ENCODE peak calls at places on chromosome 17, in five cellular contexts. One of them, this sample, is unnamed.

GRCh38 chr17:81832608-81833159 is 407 bp downstream of the MCRIP1 start:
- DNase-seq in naive thymus-derived CD4-positive, alpha-beta T cell: peak; percentile 31
- DNase-seq in mesendoderm: no peak
- DNase-seq in pancreas: no peak
- DNase-seq in heart right ventricle: no peak
- DNase-seq in this sample: no peak

GRCh38 chr17:16486373-16487250 is 5.4 kb downstream of the LRRC75A start:
- DNase-seq in naive thymus-derived CD4-positive, alpha-beta T cell: no peak
- DNase-seq in mesendoderm: peak; percentile 57
- DNase-seq in pancreas: peak; percentile 81
- DNase-seq in heart right ventricle: peak; percentile 75
- DNase-seq in this sample: peak; percentile 97

GRCh38 chr17:75875940-75876189 is 2.5 kb downstream of the TRIM47 start:
- DNase-seq in naive thymus-derived CD4-positive, alpha-beta T cell: no peak
- DNase-seq in mesendoderm: no peak
- DNase-seq in pancreas: no peak
- DNase-seq in heart right ventricle: peak; percentile 49
- DNase-seq in this sample: peak; percentile 70

GRCh38 chr17:9768381-9768934 is 22.9 kb downstream of the DHRS7C start:
- DNase-seq in naive thymus-derived CD4-positive, alpha-beta T cell: peak; percentile 13
- DNase-seq in mesendoderm: peak; percentile 61
- DNase-seq in pancreas: no peak
- DNase-seq in heart right ventricle: no peak
- DNase-seq in this sample: no peak

GRCh38 chr17:31251075-31251474 is 46.0 kb downstream of the OMG start:
- DNase-seq in naive thymus-derived CD4-positive, alpha-beta T cell: no peak
- DNase-seq in mesendoderm: peak; percentile 8
- DNase-seq in pancreas: no peak
- DNase-seq in heart right ventricle: no peak
- DNase-seq in this sample: no peak

GRCh38 chr17:13086142-13086769 is 68.4 kb upstream of the ELAC2 start:
- DNase-seq in naive thymus-derived CD4-positive, alpha-beta T cell: no peak
- DNase-seq in mesendoderm: no peak
- DNase-seq in pancreas: no peak
- DNase-seq in heart right ventricle: no peak
- DNase-seq in this sample: no peak

GRCh38 chr17:82831818-82832200 is 8.0 kb downstream of the ZNF750 start:
- DNase-seq in naive thymus-derived CD4-positive, alpha-beta T cell: no peak
- DNase-seq in mesendoderm: no peak
- DNase-seq in pancreas: no peak
- DNase-seq in heart right ventricle: no peak
- DNase-seq in this sample: no peak

GRCh38 chr17:73872816-73873215 is 228.6 kb upstream of the SDK2 start:
- DNase-seq in naive thymus-derived CD4-positive, alpha-beta T cell: no peak
- DNase-seq in mesendoderm: peak; percentile 73
- DNase-seq in pancreas: no peak
- DNase-seq in heart right ventricle: no peak
- DNase-seq in this sample: no peak

GRCh38 chr17:57626520-57627210 is 118.4 kb downstream of the CCDC182 start:
- DNase-seq in naive thymus-derived CD4-positive, alpha-beta T cell: no peak
- DNase-seq in mesendoderm: no peak
- DNase-seq in pancreas: no peak
- DNase-seq in heart right ventricle: no peak
- DNase-seq in this sample: no peak

GRCh38 chr17:39939588-39940419 is 12.3 kb downstream of the LRRC3C start:
- DNase-seq in naive thymus-derived CD4-positive, alpha-beta T cell: peak; percentile 80
- DNase-seq in mesendoderm: no peak
- DNase-seq in pancreas: no peak
- DNase-seq in heart right ventricle: no peak
- DNase-seq in this sample: no peak

GRCh38 chr17:2564876-2565275 is 28.6 kb upstream of the PAFAH1B1 start:
- DNase-seq in naive thymus-derived CD4-positive, alpha-beta T cell: peak; percentile 9
- DNase-seq in mesendoderm: peak; percentile 34
- DNase-seq in pancreas: no peak
- DNase-seq in heart right ventricle: no peak
- DNase-seq in this sample: peak; percentile 31

GRCh38 chr17:65800655-65801054 is 239.2 kb upstream of the AXIN2 start:
- DNase-seq in naive thymus-derived CD4-positive, alpha-beta T cell: no peak
- DNase-seq in mesendoderm: no peak
- DNase-seq in pancreas: no peak
- DNase-seq in heart right ventricle: no peak
- DNase-seq in this sample: no peak

GRCh38 chr17:67127925-67128324 is 83.6 kb downstream of the CACNG1 start:
- DNase-seq in naive thymus-derived CD4-positive, alpha-beta T cell: no peak
- DNase-seq in mesendoderm: no peak
- DNase-seq in pancreas: no peak
- DNase-seq in heart right ventricle: no peak
- DNase-seq in this sample: no peak

GRCh38 chr17:28849281-28849680 is 5.5 kb upstream of the ERAL1 start:
- DNase-seq in naive thymus-derived CD4-positive, alpha-beta T cell: no peak
- DNase-seq in mesendoderm: peak; percentile 32
- DNase-seq in pancreas: no peak
- DNase-seq in heart right ventricle: no peak
- DNase-seq in this sample: no peak

GRCh38 chr17:21460358-21460757 is 84.2 kb downstream of the KCNJ12 start:
- DNase-seq in naive thymus-derived CD4-positive, alpha-beta T cell: no peak
- DNase-seq in mesendoderm: no peak
- DNase-seq in pancreas: no peak
- DNase-seq in heart right ventricle: no peak
- DNase-seq in this sample: no peak

GRCh38 chr17:2947588-2947950 is 115.8 kb downstream of the OR1D5 start:
- DNase-seq in naive thymus-derived CD4-positive, alpha-beta T cell: no peak
- DNase-seq in mesendoderm: no peak
- DNase-seq in pancreas: peak; percentile 0
- DNase-seq in heart right ventricle: no peak
- DNase-seq in this sample: no peak

GRCh38 chr17:6683081-6683684 is 30.0 kb downstream of the SLC13A5 start:
- DNase-seq in naive thymus-derived CD4-positive, alpha-beta T cell: no peak
- DNase-seq in mesendoderm: no peak
- DNase-seq in pancreas: no peak
- DNase-seq in heart right ventricle: no peak
- DNase-seq in this sample: no peak

GRCh38 chr17:2885751-2886150 is 89.5 kb downstream of the RAP1GAP2 start:
- DNase-seq in naive thymus-derived CD4-positive, alpha-beta T cell: no peak
- DNase-seq in mesendoderm: no peak
- DNase-seq in pancreas: no peak
- DNase-seq in heart right ventricle: no peak
- DNase-seq in this sample: no peak

DNA sequence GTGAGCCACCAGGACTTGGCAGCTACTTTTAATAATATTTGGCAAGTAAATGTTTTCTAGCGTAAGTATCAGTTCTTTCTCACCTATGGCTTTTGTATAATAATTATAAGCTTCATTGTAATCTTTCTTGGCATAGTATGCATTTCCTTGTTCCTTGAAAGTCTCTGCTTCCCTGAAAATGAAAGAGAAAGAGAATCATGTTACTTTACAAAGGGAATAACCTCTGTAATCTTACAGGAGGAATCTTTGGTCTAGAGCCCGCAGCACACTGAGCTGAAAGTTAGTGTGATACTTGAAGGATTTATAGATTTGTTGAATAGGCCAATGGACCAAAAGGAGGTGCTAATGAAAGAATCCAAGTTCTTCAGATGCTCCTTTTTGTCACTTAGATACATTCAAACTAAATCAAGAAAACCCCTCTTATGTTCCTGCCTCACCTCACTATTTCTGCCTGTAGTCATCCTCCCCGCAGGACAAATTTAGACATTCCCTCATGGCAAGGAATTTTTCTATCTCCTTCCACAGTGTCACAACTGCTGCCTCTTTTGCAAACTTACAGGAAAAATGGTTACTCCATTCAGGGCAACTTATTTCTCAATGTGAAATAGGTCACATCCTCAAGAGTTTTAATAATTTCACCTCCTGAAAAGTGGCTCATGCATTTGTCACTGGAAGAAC is 16.7 kb downstream of the DNAJC7 start:
- DNase-seq in naive thymus-derived CD4-positive, alpha-beta T cell: no peak
- DNase-seq in mesendoderm: no peak
- DNase-seq in pancreas: no peak
- DNase-seq in heart right ventricle: no peak
- DNase-seq in this sample: no peak
- H3K27me3 ChIP-seq in naive thymus-derived CD4-positive, alpha-beta T cell: no peaks in the 10 kb centered on the region
- H3K27me3 ChIP-seq in mesendoderm: no peaks in the 10 kb centered on the region
- H3K27me3 ChIP-seq in pancreas: no peaks in the 10 kb centered on the region
- H3K27me3 ChIP-seq in heart right ventricle: no peaks in the 10 kb centered on the region
- H3K27me3 ChIP-seq in this sample: no peaks in the 10 kb centered on the region

GRCh38 chr17:63934391-63935112 is 2.4 kb upstream of the CD79B start:
- DNase-seq in naive thymus-derived CD4-positive, alpha-beta T cell: no peak
- DNase-seq in mesendoderm: no peak
- DNase-seq in pancreas: no peak
- DNase-seq in heart right ventricle: no peak
- DNase-seq in this sample: no peak

GRCh38 chr17:63939884-63940283 is 7.8 kb upstream of the CD79B start:
- DNase-seq in naive thymus-derived CD4-positive, alpha-beta T cell: no peak
- DNase-seq in mesendoderm: peak; percentile 34
- DNase-seq in pancreas: no peak
- DNase-seq in heart right ventricle: no peak
- DNase-seq in this sample: no peak

GRCh38 chr17:63937920-63938319 is 5.8 kb upstream of the CD79B start:
- DNase-seq in naive thymus-derived CD4-positive, alpha-beta T cell: no peak
- DNase-seq in mesendoderm: no peak
- DNase-seq in pancreas: no peak
- DNase-seq in heart right ventricle: no peak
- DNase-seq in this sample: no peak

GRCh38 chr17:63939401-63939800 is 7.3 kb upstream of the CD79B start:
- DNase-seq in naive thymus-derived CD4-positive, alpha-beta T cell: no peak
- DNase-seq in mesendoderm: no peak
- DNase-seq in pancreas: no peak
- DNase-seq in heart right ventricle: no peak
- DNase-seq in this sample: no peak

DNA sequence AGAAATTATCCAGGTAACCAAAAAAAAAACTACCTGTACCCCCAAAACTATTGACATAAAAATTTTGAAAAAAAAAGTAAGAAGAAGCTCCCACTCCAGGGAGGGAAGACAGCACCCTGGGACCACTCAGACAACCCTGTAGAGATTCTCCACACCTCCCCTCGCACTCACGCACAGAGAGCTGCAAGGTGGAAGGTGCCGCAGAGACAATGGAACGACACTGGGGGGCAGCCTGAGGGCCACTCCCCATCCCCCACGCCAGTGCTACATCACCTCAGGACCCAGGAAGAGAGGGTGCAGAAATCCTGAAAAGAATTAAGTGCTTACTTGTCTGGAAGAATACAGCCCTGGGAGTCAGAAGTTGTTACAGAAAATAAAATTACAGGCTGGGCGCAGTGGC is 5.2 kb upstream of the CD79B start:
- DNase-seq in naive thymus-derived CD4-positive, alpha-beta T cell: no peak
- DNase-seq in mesendoderm: no peak
- DNase-seq in pancreas: no peak
- DNase-seq in heart right ventricle: no peak
- DNase-seq in this sample: no peak
- H3K4me1 ChIP-seq in naive thymus-derived CD4-positive, alpha-beta T cell: peaks cover 3% of the 10 kb centered on the region
- H3K4me1 ChIP-seq in mesendoderm: no peaks in the 10 kb centered on the region
- H3K4me1 ChIP-seq in pancreas: no peaks in the 10 kb centered on the region
- H3K4me1 ChIP-seq in heart right ventricle: peaks cover under 1% of the 10 kb centered on the region
- H3K4me1 ChIP-seq in this sample: no peaks in the 10 kb centered on the region

GRCh38 chr17:49996121-49996494 is 1.1 kb upstream of the DLX3 start:
- DNase-seq in naive thymus-derived CD4-positive, alpha-beta T cell: no peak
- DNase-seq in mesendoderm: no peak
- DNase-seq in pancreas: no peak
- DNase-seq in heart right ventricle: no peak
- DNase-seq in this sample: no peak

GRCh38 chr17:49997773-49998703 is 3.0 kb upstream of the DLX3 start:
- DNase-seq in naive thymus-derived CD4-positive, alpha-beta T cell: peak; percentile 85
- DNase-seq in mesendoderm: peak; percentile 92
- DNase-seq in pancreas: peak; percentile 76
- DNase-seq in heart right ventricle: peak; percentile 57
- DNase-seq in this sample: peak; percentile 73

GRCh38 chr17:49997256-49997735 is 2.3 kb upstream of the DLX3 start:
- DNase-seq in naive thymus-derived CD4-positive, alpha-beta T cell: no peak
- DNase-seq in mesendoderm: no peak
- DNase-seq in pancreas: no peak
- DNase-seq in heart right ventricle: no peak
- DNase-seq in this sample: no peak

GRCh38 chr17:49996495-49997255 is 1.7 kb upstream of the DLX3 start:
- DNase-seq in naive thymus-derived CD4-positive, alpha-beta T cell: peak; percentile 61
- DNase-seq in mesendoderm: peak; percentile 40
- DNase-seq in pancreas: no peak
- DNase-seq in heart right ventricle: peak; percentile 68
- DNase-seq in this sample: no peak

DNA sequence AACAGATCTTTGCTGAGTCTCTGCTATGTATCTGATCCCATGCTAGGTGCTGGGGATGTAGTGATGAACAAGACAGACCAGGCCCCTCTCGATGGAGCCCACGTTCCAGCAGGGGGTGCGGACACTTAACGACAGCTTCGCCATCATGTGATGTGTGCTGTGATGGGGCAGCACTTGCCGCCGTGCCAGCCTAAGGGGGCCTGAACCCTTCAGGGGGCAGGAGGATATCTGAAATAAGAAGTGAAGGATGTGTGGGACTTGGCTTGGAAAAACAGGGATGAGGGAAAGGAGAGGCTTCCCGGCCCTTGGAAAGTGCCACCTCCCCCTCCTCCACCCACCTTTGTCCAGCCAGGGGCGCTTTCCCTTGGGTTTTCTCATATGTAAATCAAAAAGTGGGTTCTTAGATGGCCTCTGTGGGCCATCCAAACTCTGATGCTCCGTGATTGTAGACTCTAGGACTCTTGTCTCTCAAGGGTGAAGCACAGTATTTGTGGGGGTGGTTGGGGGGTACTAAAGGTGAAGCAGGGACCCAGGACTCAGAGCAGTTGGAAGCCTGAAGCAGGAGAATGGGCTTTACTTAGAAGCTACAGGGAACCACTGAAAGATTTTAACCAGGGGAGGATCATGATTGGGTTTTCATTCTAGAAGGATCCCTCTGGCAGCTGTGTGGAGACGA is 4.0 kb upstream of the DLX3 start:
- DNase-seq in naive thymus-derived CD4-positive, alpha-beta T cell: no peak
- DNase-seq in mesendoderm: no peak
- DNase-seq in pancreas: no peak
- DNase-seq in heart right ventricle: no peak
- DNase-seq in this sample: no peak
- H3K27me3 ChIP-seq in naive thymus-derived CD4-positive, alpha-beta T cell: peaks cover 17% of the 10 kb centered on the region
- H3K27me3 ChIP-seq in mesendoderm: peaks cover 18% of the 10 kb centered on the region
- H3K27me3 ChIP-seq in pancreas: peaks cover 3% of the 10 kb centered on the region
- H3K27me3 ChIP-seq in heart right ventricle: peaks cover 24% of the 10 kb centered on the region
- H3K27me3 ChIP-seq in this sample: peaks cover 30% of the 10 kb centered on the region

DNA sequence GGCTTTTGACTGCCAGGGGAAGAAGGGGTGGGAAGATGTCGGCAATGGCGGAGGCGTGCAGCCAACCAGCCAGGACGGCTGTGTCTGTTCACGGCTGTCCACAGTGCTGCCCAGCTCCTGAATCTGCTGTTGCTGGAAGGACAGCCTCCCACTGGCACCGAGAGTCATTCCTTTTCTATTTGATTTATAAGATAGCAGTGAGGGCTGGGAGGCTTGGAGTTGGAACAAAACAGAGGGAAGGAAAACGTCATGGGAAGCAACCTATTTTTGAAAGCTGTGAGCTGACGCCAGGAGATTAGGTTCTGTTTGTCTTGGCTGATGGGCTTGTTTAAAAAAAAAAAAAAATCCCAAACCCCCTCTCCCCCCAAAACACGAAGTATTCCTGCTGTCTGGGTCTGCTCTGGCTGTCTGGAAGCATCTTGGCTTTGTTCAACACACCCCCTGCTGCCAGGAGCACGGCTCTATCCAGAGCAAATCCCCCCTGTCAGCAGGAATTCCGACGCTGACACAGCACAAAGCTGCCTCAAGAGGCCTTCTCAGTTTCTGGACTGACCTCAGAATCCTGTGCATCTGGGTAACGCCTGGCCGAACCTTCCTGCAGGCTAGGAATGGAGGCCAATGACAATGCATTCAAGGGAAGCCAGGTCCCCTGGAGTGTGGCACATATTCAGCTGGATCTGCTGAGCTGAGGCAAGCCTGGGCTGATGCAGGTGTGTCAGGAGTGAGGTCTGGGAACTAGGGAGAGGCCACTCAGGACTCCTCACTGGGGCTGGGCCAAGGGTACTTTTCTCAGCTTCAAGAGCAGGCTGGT is 41.0 kb upstream of the SREBF1 start:
- DNase-seq in naive thymus-derived CD4-positive, alpha-beta T cell: no peak
- DNase-seq in mesendoderm: peak; percentile 58
- DNase-seq in pancreas: peak; percentile 88
- DNase-seq in heart right ventricle: peak; percentile 81
- DNase-seq in this sample: peak; percentile 61
- H3K4me1 ChIP-seq in naive thymus-derived CD4-positive, alpha-beta T cell: no peaks in the 10 kb centered on the region
- H3K4me1 ChIP-seq in mesendoderm: no peaks in the 10 kb centered on the region
- H3K4me1 ChIP-seq in pancreas: peaks cover 34% of the 10 kb centered on the region
- H3K4me1 ChIP-seq in heart right ventricle: peaks cover 54% of the 10 kb centered on the region
- H3K4me1 ChIP-seq in this sample: no peaks in the 10 kb centered on the region